ENCODE peak calls at places on chromosomes 16 and 17, in six cellular contexts. R is NCI-H446 treated with DMSO at 0.1 percent for 48 hours; S is tibial nerve; G is nucleus accumbens; U is stimulated activated CD4-positive, alpha-beta T cell treated with anti-CD3 and anti-CD28 coated beads, TNF-alpha, amount 100 ng/mL, for 48 hours; A is esophagus squamous epithelium. E is an unnamed sample.

GRCh38 chr16:81586421-81586820 is 141.8 kb downstream of the CMIP start:
- DNase-seq in A (no peak), R (no peak), U (no peak), S (no peak), G (no peak), E (no peak)

GRCh38 chr16:89035013-89035697 is 58.1 kb upstream of the CBFA2T3 start:
- DNase-seq in A (no peak), S (no peak), U (no peak), G (no peak), R (no peak), E (no peak)

GRCh38 chr17:38815576-38816193 is 9.4 kb downstream of the CWC25 start:
- DNase-seq in R (no peak), U (no peak), S (no peak), A (no peak), G (no peak), E (no peak)

GRCh38 chr17:31680126-31680525 is 178.9 kb downstream of the COPRS start:
- DNase-seq in S (no peak), R (no peak), U (peak), G (no peak), A (no peak), E (no peak)

GRCh38 chr17:64187093-64187895 is 57.4 kb upstream of the ERN1 start:
- DNase-seq in U (no peak), R (no peak), A (no peak), S (no peak), G (no peak), E (no peak)

GRCh38 chr16:48617104-48617503 is 7.1 kb upstream of the N4BP1 start:
- DNase-seq in G (no peak), R (no peak), U (no peak), S (no peak), A (no peak), E (no peak)

GRCh38 chr17:2282297-2282873 is 21.2 kb downstream of the SMG6 start:
- DNase-seq in U (no peak), A (no peak), S (peak), R (peak), G (no peak), E (no peak)

GRCh38 chr16:23434380-23434779 is 18.6 kb downstream of the COG7 start:
- DNase-seq in R (peak), S (no peak), G (no peak), U (no peak), A (no peak), E (peak)

GRCh38 chr17:18156171-18156975 is 27.3 kb upstream of the ALKBH5 start:
- DNase-seq in U (no peak), S (no peak), A (no peak), G (no peak), R (no peak), E (no peak)

GRCh38 chr16:83633285-83633684 is 174.5 kb upstream of the HSBP1 start:
- DNase-seq in S (no peak), G (no peak), U (no peak), A (no peak), R (no peak), E (no peak)

GRCh38 chr16:71259086-71259485 is 28.6 kb upstream of the HYDIN start:
- DNase-seq in U (no peak), A (no peak), S (no peak), R (no peak), G (no peak), E (no peak)

GRCh38 chr16:85528528-85529387 is 84.4 kb upstream of the GSE1 start:
- DNase-seq in U (no peak), G (no peak), A (no peak), R (no peak), S (no peak), E (no peak)

GRCh38 chr16:57720142-57720575 is 15.4 kb upstream of the KATNB1 start:
- DNase-seq in A (no peak), S (no peak), R (no peak), G (no peak), U (no peak), E (no peak)

GRCh38 chr16:49528035-49528434 is 154.4 kb downstream of the C16orf78 start:
- DNase-seq in G (no peak), A (no peak), U (peak), R (no peak), S (peak), E (no peak)

GRCh38 chr17:41307647-41308046 is 1.5 kb downstream of the KRTAP16-1 start:
- DNase-seq in G (no peak), A (no peak), S (no peak), U (no peak), R (peak), E (no peak)

GRCh38 chr17:37124074-37124824 is 175.5 kb downstream of the AATF start:
- DNase-seq in S (no peak), R (no peak), A (no peak), U (no peak), G (no peak), E (no peak)

E was measured in frontal cortex.